ENCODE peak calls at places on chromosomes 5 and 9, in ten cellular contexts. F is HCT116, S is left ventricle myocardium inferior, T is cardiac muscle cell, R is GM23338, L is neuronal stem cell, Y is transverse colon, O is body of pancreas, Z is GM23248, I is brain microvascular endothelial cell. H is an unnamed sample.

GRCh38 chr5:111075520-111075919 is 4.0 kb downstream of the TSLP start:
- DNase-seq in L (no peak), T (no peak), I (no peak), Y (no peak), R (no peak), Z (peak; percentile 95), S (no peak), O (no peak), F (peak; percentile 44), H (no peak)

GRCh38 chr5:180333661-180334060 is 19.5 kb downstream of the GFPT2 start:
- DNase-seq in F (peak; percentile 41), R (no peak), I (peak; percentile 83), S (no peak), T (no peak), Z (peak; percentile 90), L (no peak), O (no peak), Y (no peak), H (no peak)

GRCh38 chr9:2012347-2012746 is 2.8 kb upstream of the SMARCA2 start:
- DNase-seq in Y (no peak), S (no peak), L (no peak), O (no peak), T (no peak), R (no peak), F (no peak), I (no peak), Z (no peak), H (no peak)

GRCh38 chr9:136247947-136248637 is 2.5 kb upstream of the QSOX2 start:
- DNase-seq in S (no peak), Z (no peak), Y (no peak), I (no peak), R (no peak), F (no peak), L (no peak), O (no peak), T (no peak), H (no peak)

GRCh38 chr5:175305251-175305650 is 138.7 kb downstream of the DRD1 start:
- DNase-seq in Z (no peak), O (no peak), S (no peak), Y (no peak), L (no peak), I (no peak), T (no peak), R (no peak), F (no peak), H (no peak)

GRCh38 chr5:40652441-40653220 is 27.1 kb upstream of the PTGER4 start:
- DNase-seq in I (no peak), S (no peak), Z (no peak), O (no peak), T (no peak), R (no peak), F (no peak), L (no peak), Y (peak; percentile 58), H (no peak)

GRCh38 chr9:14591411-14591810 is 101.8 kb downstream of the ZDHHC21 start:
- DNase-seq in Z (no peak), O (no peak), F (no peak), L (no peak), S (no peak), Y (no peak), R (no peak), T (no peak), I (no peak), H (no peak)

GRCh38 chr5:7392401-7393024 is 3.4 kb upstream of the ADCY2 start:
- DNase-seq in L (peak; percentile 36), R (peak; percentile 88), S (no peak), O (peak; percentile 18), I (no peak), Z (peak; percentile 75), Y (no peak), T (peak; percentile 65), F (no peak), H (no peak)

GRCh38 chr9:128724744-128725211 is 851 bp upstream of the ZDHHC12 start:
- DNase-seq in O (peak; percentile 55), R (peak; percentile 97), L (peak; percentile 68), I (peak; percentile 68), F (peak; percentile 62), Y (peak; percentile 83), T (peak; percentile 44), S (peak; percentile 79), Z (peak; percentile 64), H (peak; percentile 24)

GRCh38 chr9:76219555-76220151 is 174.6 kb downstream of the RFK start:
- DNase-seq in F (no peak), T (no peak), Z (peak; percentile 8), R (peak; percentile 34), I (peak; percentile 29), O (no peak), S (no peak), L (no peak), Y (no peak), H (no peak)

GRCh38 chr9:107190031-107190935 is 92.8 kb upstream of the RAD23B start:
- DNase-seq in L (no peak), S (no peak), O (no peak), F (no peak), T (peak; percentile 52), Y (no peak), Z (peak; percentile 80), I (peak; percentile 33), R (no peak), H (no peak)

GRCh38 chr5:166074839-166075481 is 2216.5 kb upstream of the WWC1 start:
- DNase-seq in Z (no peak), F (no peak), Y (no peak), I (no peak), R (peak; percentile 74), S (no peak), O (no peak), T (no peak), L (peak; percentile 6), H (no peak)

GRCh38 chr9:70581214-70581966 is 166.9 kb upstream of the KLF9 start:
- DNase-seq in O (no peak), Z (no peak), T (no peak), F (no peak), R (no peak), S (no peak), Y (no peak), I (no peak), L (no peak), H (no peak)

GRCh38 chr9:135409286-135410200 is 70.0 kb upstream of the PPP1R26 start:
- DNase-seq in T (no peak), O (no peak), I (no peak), S (no peak), R (no peak), L (no peak), Y (no peak), Z (no peak), F (no peak), H (no peak)

GRCh38 chr5:35194636-35195471 is 35.4 kb downstream of the PRLR start:
- DNase-seq in I (no peak), Z (no peak), T (no peak), F (no peak), O (no peak), S (no peak), Y (peak; percentile 34), L (no peak), R (no peak), H (no peak)

GRCh38 chr9:26012797-26013594 is 334.8 kb upstream of the TUSC1 start:
- DNase-seq in S (no peak), F (no peak), O (no peak), I (peak; percentile 51), T (no peak), R (no peak), Z (peak; percentile 12), L (no peak), Y (no peak), H (no peak)

DNA sequence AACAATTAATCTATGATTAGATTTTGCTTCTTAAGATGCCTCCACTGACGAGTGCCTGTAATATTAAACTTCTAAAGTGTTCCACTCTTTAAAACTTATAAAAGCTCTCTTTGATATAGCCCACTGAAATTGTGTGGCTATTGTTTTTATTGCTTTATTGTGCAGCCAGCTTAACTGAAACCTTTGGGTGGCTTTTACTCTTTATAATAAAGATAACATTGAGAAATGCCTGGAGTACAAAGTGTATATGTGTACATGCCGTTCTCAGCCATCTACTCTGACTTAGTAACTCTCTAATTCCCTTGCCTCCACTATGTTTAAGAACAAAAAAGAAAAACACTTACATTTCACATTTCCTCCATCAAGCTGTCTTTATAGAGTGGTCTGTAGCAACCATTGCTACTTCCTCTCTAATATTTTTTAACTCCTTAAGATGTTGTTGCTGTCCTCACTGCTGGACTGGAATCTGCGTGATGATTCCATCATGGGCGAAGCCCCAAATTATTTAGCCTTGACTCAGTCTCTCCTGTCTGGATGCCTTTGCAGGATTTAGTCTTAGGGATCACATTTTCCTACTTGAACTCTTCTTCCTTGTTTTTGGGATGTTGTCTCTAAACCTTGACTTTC is 9.1 kb downstream of the PIK3R1 start:
- DNase-seq in L (no peak), F (no peak), Z (peak; percentile 71), Y (no peak), S (no peak), O (no peak), I (no peak), R (no peak), T (no peak), H (no peak)
- H3K27ac ChIP-seq in L (no peak overlapping the region), F (no peak overlapping the region), Z (peak overlapping the region; percentile 78), Y (peak overlapping the region; percentile 86), S (peak overlapping the region; percentile 79), O (no peak overlapping the region), I (no peak overlapping the region), R (no peak overlapping the region), T (no peak overlapping the region), H (no peak overlapping the region)

DNA sequence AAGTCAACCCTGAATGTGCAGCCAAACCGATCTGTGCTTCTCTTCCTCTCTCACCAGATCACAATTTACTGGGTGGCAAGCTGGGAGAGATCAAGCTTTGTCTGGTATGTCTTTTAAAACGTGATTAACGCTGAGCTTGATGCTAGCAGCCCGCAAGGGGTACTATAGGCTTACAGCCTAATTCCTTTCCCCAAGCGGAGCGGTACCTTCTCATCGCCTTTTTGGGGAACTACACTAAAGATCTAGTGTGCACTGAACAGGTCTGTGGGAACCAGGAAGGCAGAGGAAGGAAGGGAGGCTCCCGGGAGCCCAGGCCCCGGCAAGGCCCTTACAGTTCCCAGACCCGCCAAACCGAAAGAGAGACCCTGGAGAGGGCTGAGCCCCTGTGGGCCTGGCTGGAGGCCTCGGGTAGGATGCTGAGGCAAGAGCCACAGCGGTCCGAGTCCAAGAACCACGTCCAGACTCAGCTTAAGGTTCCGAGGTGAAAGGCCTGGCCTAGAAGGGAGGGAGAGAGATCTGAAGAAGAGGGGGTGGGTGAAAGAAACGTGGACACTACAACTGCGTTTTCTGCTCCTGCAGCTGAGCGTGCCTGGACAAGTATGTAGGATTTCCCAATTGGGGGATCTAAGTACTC is 2.7 kb downstream of the NR2F1-AS1 start:
- DNase-seq in T (no peak), F (no peak), R (peak; percentile 30), S (no peak), Y (no peak), I (no peak), L (no peak), O (no peak), Z (no peak), H (no peak)
- H3K27ac ChIP-seq in T (no peak overlapping the region), F (peak overlapping the region; percentile 38), R (no peak overlapping the region), S (no peak overlapping the region), Y (peak overlapping the region; percentile 74), I (peak overlapping the region; percentile 86), L (peak overlapping the region; percentile 16), O (peak overlapping the region; percentile 25), Z (no peak overlapping the region), H (no peak overlapping the region)

GRCh38 chr9:113635586-113635985 is 172.1 kb downstream of the RGS3 start:
- DNase-seq in L (no peak), R (no peak), I (no peak), Z (no peak), F (no peak), O (no peak), S (no peak), T (no peak), Y (no peak), H (no peak)
- H3K27ac ChIP-seq in L (no peak overlapping the region), R (no peak overlapping the region), I (no peak overlapping the region), Z (no peak overlapping the region), F (no peak overlapping the region), O (no peak overlapping the region), S (no peak overlapping the region), T (peak overlapping the region; percentile 52), Y (no peak overlapping the region), H (no peak overlapping the region)

GRCh38 chr9:123564652-123565051 is 208.7 kb downstream of the CRB2 start:
- DNase-seq in I (no peak), L (no peak), T (no peak), S (no peak), O (no peak), F (no peak), Y (no peak), Z (no peak), R (no peak), H (no peak)
- H3K27ac ChIP-seq in I (no peak overlapping the region), L (no peak overlapping the region), T (no peak overlapping the region), S (no peak overlapping the region), O (no peak overlapping the region), F (no peak overlapping the region), Y (no peak overlapping the region), Z (no peak overlapping the region), R (no peak overlapping the region), H (no peak overlapping the region)

H was measured in effector memory CD4-positive, alpha-beta T cell.